ENCODE peak calls at places on chromosomes 4 and X, in seven cellular contexts. One of them, this sample, is unnamed.

GRCh38 chr4:32987111-32987510 is 2266.9 kb downstream of the PCDH7 start:
- DNase-seq in endodermal cell: no peak
- DNase-seq in tibial nerve: no peak
- DNase-seq in heart left ventricle: no peak
- DNase-seq in ascending aorta: no peak
- DNase-seq in HepG2: no peak
- DNase-seq in MM.1S: no peak
- DNase-seq in this sample: no peak

GRCh38 chr4:82469776-82470345 is 39.5 kb downstream of the ENOPH1 start:
- DNase-seq in endodermal cell: peak
- DNase-seq in tibial nerve: no peak
- DNase-seq in heart left ventricle: no peak
- DNase-seq in ascending aorta: no peak
- DNase-seq in HepG2: peak
- DNase-seq in MM.1S: no peak
- DNase-seq in this sample: peak

GRCh38 chr4:92455329-92455839 is 151.6 kb downstream of the GRID2 start:
- DNase-seq in endodermal cell: no peak
- DNase-seq in tibial nerve: no peak
- DNase-seq in heart left ventricle: no peak
- DNase-seq in ascending aorta: no peak
- DNase-seq in HepG2: no peak
- DNase-seq in MM.1S: no peak
- DNase-seq in this sample: no peak

GRCh38 chr4:154622598-154622997 is 10.1 kb upstream of the FGG start:
- DNase-seq in endodermal cell: no peak
- DNase-seq in tibial nerve: peak
- DNase-seq in heart left ventricle: no peak
- DNase-seq in ascending aorta: no peak
- DNase-seq in HepG2: peak
- DNase-seq in MM.1S: peak
- DNase-seq in this sample: peak

GRCh38 chr4:2591189-2591588 is 54.7 kb downstream of the FAM193A start:
- DNase-seq in endodermal cell: peak
- DNase-seq in tibial nerve: peak
- DNase-seq in heart left ventricle: no peak
- DNase-seq in ascending aorta: no peak
- DNase-seq in HepG2: no peak
- DNase-seq in MM.1S: no peak
- DNase-seq in this sample: no peak

GRCh38 chrX:149145845-149146285 is 359.2 kb downstream of the IDS start:
- DNase-seq in endodermal cell: peak
- DNase-seq in tibial nerve: no peak
- DNase-seq in heart left ventricle: no peak
- DNase-seq in ascending aorta: no peak
- DNase-seq in HepG2: no peak
- DNase-seq in MM.1S: no peak
- DNase-seq in this sample: no peak

GRCh38 chr4:108081251-108081650 is 87.5 kb downstream of the LEF1 start:
- DNase-seq in endodermal cell: no peak
- DNase-seq in tibial nerve: no peak
- DNase-seq in heart left ventricle: no peak
- DNase-seq in ascending aorta: no peak
- DNase-seq in HepG2: no peak
- DNase-seq in MM.1S: no peak
- DNase-seq in this sample: no peak

GRCh38 chrX:70769659-70770232 is 138.8 kb downstream of the TEX11 start:
- DNase-seq in endodermal cell: no peak
- DNase-seq in tibial nerve: no peak
- DNase-seq in heart left ventricle: no peak
- DNase-seq in ascending aorta: no peak
- DNase-seq in HepG2: no peak
- DNase-seq in MM.1S: peak
- DNase-seq in this sample: no peak

GRCh38 chr4:54661686-54662085 is 3.9 kb downstream of the KIT start:
- DNase-seq in endodermal cell: no peak
- DNase-seq in tibial nerve: no peak
- DNase-seq in heart left ventricle: no peak
- DNase-seq in ascending aorta: no peak
- DNase-seq in HepG2: no peak
- DNase-seq in MM.1S: no peak
- DNase-seq in this sample: no peak

GRCh38 chr4:153008578-153009199 is 72.6 kb downstream of the FHDC1 start:
- DNase-seq in endodermal cell: no peak
- DNase-seq in tibial nerve: no peak
- DNase-seq in heart left ventricle: no peak
- DNase-seq in ascending aorta: no peak
- DNase-seq in HepG2: no peak
- DNase-seq in MM.1S: no peak
- DNase-seq in this sample: no peak

GRCh38 chrX:103817502-103817901 is 14.6 kb downstream of the RAB9B start:
- DNase-seq in endodermal cell: no peak
- DNase-seq in tibial nerve: peak
- DNase-seq in heart left ventricle: no peak
- DNase-seq in ascending aorta: no peak
- DNase-seq in HepG2: peak
- DNase-seq in MM.1S: peak
- DNase-seq in this sample: no peak

GRCh38 chrX:70592091-70592490 is 147.5 kb downstream of the DLG3 start:
- DNase-seq in endodermal cell: no peak
- DNase-seq in tibial nerve: no peak
- DNase-seq in heart left ventricle: no peak
- DNase-seq in ascending aorta: no peak
- DNase-seq in HepG2: no peak
- DNase-seq in MM.1S: no peak
- DNase-seq in this sample: peak

GRCh38 chr4:55183926-55184599 is 58.7 kb upstream of the KDR start:
- DNase-seq in endodermal cell: peak
- DNase-seq in tibial nerve: peak
- DNase-seq in heart left ventricle: no peak
- DNase-seq in ascending aorta: no peak
- DNase-seq in HepG2: no peak
- DNase-seq in MM.1S: no peak
- DNase-seq in this sample: peak

DNA sequence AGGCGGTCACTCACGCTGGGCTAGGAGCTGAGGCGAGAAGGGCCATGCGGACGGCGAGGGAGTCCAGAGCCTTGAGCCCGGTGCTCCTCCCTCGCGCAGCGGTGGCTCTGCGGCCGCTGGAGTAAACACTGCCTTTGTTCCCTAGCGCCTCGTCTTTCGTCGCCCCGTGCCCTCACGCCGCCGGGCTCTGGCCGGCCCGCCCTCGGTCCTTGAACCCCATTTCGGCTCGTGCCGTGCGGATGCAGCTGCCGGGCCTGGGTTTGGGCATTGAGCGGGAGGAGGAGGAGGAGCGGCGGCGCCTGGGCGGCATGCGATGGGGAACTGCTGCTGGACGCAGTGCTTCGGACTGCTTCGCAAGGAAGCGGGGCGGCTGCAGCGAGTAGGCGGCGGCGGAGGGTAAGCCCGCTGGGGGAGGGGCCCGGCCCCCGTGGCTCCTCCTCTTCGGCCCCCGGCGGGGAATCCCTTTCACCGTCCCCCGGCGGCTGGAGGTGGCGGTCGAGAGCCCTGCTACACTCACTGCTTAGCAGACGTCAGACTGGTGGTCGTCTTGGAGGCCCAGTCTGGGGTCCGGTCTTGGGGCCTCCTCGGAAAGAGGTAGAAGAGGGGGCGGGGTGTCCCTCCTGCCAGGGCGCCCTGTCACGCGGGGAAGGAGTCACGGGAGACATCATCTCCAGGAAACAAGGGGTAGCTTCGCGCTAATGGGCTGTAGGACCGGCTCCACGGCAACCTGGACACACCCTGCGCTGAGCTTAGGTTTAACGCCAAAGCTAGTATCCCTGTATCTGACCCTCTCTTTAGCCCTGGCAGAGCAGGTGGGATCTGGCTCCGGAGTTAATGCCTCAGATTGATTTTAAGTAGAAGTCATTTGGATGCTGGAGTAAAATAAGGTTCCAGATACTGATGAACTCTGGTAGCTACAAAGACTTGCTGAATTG is at the start of gene AP1AR:
- DNase-seq in endodermal cell: peak
- DNase-seq in tibial nerve: peak
- DNase-seq in heart left ventricle: peak
- DNase-seq in ascending aorta: peak
- DNase-seq in HepG2: peak
- DNase-seq in MM.1S: peak
- DNase-seq in this sample: no peak
- TF ChIP-seq CTCF in endodermal cell: peak
- TF ChIP-seq CTCF in tibial nerve: peak
- TF ChIP-seq CTCF in heart left ventricle: peak
- TF ChIP-seq CTCF in ascending aorta: no peak
- TF ChIP-seq CTCF in HepG2: peak
- TF ChIP-seq CTCF in MM.1S: peak
- TF ChIP-seq CTCF in this sample: peak

DNA sequence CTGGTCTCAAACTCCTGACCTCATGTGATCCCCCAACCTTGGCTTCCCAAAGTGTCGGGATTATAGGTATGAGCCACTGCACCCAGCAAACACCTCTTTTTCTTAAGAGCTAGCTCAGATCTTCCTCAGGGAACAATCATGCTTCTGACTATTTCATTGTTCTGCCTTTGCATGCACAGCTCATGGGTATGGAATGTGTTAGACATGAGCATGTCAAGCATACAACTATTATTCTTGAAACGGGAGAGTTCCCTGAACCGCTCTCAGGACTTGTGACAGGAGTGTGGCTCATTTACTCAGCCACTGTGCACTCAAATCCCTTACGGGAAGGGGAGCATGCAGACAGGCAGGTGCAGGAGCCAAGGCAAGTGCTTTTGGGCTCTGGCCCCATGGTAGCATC is 231.7 kb upstream of the TAPT1 start:
- DNase-seq in endodermal cell: no peak
- DNase-seq in tibial nerve: no peak
- DNase-seq in heart left ventricle: no peak
- DNase-seq in ascending aorta: no peak
- DNase-seq in HepG2: no peak
- DNase-seq in MM.1S: no peak
- DNase-seq in this sample: no peak
- H3K27ac ChIP-seq in endodermal cell: no peak
- H3K27ac ChIP-seq in tibial nerve: no peak
- H3K27ac ChIP-seq in heart left ventricle: no peak
- H3K27ac ChIP-seq in ascending aorta: no peak
- H3K27ac ChIP-seq in HepG2: no peak
- H3K27ac ChIP-seq in MM.1S: no peak
- H3K27ac ChIP-seq in this sample: no peak

DNA sequence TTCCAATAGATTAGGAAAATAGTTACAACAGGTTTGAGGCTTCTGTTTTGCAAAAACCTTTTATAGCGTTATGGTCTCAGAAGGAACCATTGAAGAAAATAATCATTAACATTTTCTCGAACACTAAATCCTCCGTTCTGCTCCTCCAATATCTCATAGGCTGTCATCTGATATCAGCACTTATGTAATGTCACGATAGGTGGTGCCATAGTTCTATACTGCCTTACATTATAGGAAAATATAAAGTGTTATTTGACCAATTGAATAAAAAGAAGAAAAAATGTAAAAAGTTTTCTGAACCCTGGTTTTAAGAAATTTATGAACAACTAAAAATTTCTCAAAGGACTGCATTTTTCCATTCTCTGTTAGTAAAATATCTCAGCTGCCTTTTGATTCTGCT is 291.4 kb downstream of the RPA4 start:
- DNase-seq in endodermal cell: no peak
- DNase-seq in tibial nerve: no peak
- DNase-seq in heart left ventricle: no peak
- DNase-seq in ascending aorta: no peak
- DNase-seq in HepG2: no peak
- DNase-seq in MM.1S: no peak
- DNase-seq in this sample: no peak
- TF ChIP-seq CTCF in endodermal cell: no peak
- TF ChIP-seq CTCF in tibial nerve: no peak
- TF ChIP-seq CTCF in heart left ventricle: no peak
- TF ChIP-seq CTCF in ascending aorta: no peak
- TF ChIP-seq CTCF in HepG2: no peak
- TF ChIP-seq CTCF in MM.1S: no peak
- TF ChIP-seq CTCF in this sample: no peak

GRCh38 chrX:95058815-95059214 is 1384.8 kb downstream of the FAM133A start:
- DNase-seq in endodermal cell: no peak
- DNase-seq in tibial nerve: no peak
- DNase-seq in heart left ventricle: no peak
- DNase-seq in ascending aorta: no peak
- DNase-seq in HepG2: no peak
- DNase-seq in MM.1S: no peak
- DNase-seq in this sample: peak

GRCh38 chrX:95063554-95063953 is 1389.5 kb downstream of the FAM133A start:
- DNase-seq in endodermal cell: no peak
- DNase-seq in tibial nerve: no peak
- DNase-seq in heart left ventricle: no peak
- DNase-seq in ascending aorta: no peak
- DNase-seq in HepG2: no peak
- DNase-seq in MM.1S: no peak
- DNase-seq in this sample: no peak

GRCh38 chrX:95056901-95057300 is 1382.9 kb downstream of the FAM133A start:
- DNase-seq in endodermal cell: no peak
- DNase-seq in tibial nerve: no peak
- DNase-seq in heart left ventricle: no peak
- DNase-seq in ascending aorta: no peak
- DNase-seq in HepG2: no peak
- DNase-seq in MM.1S: no peak
- DNase-seq in this sample: no peak

GRCh38 chrX:95057341-95057740 is 1383.3 kb downstream of the FAM133A start:
- DNase-seq in endodermal cell: no peak
- DNase-seq in tibial nerve: no peak
- DNase-seq in heart left ventricle: no peak
- DNase-seq in ascending aorta: no peak
- DNase-seq in HepG2: no peak
- DNase-seq in MM.1S: no peak
- DNase-seq in this sample: no peak

GRCh38 chrX:95059909-95060308 is 1385.9 kb downstream of the FAM133A start:
- DNase-seq in endodermal cell: no peak
- DNase-seq in tibial nerve: no peak
- DNase-seq in heart left ventricle: no peak
- DNase-seq in ascending aorta: no peak
- DNase-seq in HepG2: no peak
- DNase-seq in MM.1S: peak
- DNase-seq in this sample: no peak
- H3K27ac ChIP-seq in endodermal cell: no peak
- H3K27ac ChIP-seq in tibial nerve: no peak
- H3K27ac ChIP-seq in heart left ventricle: no peak
- H3K27ac ChIP-seq in ascending aorta: no peak
- H3K27ac ChIP-seq in HepG2: no peak
- H3K27ac ChIP-seq in MM.1S: no peak
- H3K27ac ChIP-seq in this sample: no peak